ENCODE peak calls at places on chromosome 12, in nine cellular contexts. One of them, this sample, is unnamed.

GRCh38 chr12:89238593-89238992 is 113.7 kb downstream of the DUSP6 start:
- DNase-seq in HCT116: no peak
- DNase-seq in left lung: no peak
- DNase-seq in PC-9: no peak
- DNase-seq in brain microvascular endothelial cell: no peak
- DNase-seq in IMR-90: no peak
- DNase-seq in uterus: peak
- DNase-seq in DND-41: peak
- DNase-seq in CD8-positive, alpha-beta T cell: no peak
- DNase-seq in this sample: no peak

GRCh38 chr12:108856428-108857157 is 790 bp downstream of the SSH1 start:
- DNase-seq in HCT116: no peak
- DNase-seq in left lung: peak
- DNase-seq in PC-9: peak
- DNase-seq in brain microvascular endothelial cell: peak
- DNase-seq in IMR-90: peak
- DNase-seq in uterus: peak
- DNase-seq in DND-41: peak
- DNase-seq in CD8-positive, alpha-beta T cell: peak
- DNase-seq in this sample: peak

GRCh38 chr12:65510584-65511050 is 232.1 kb downstream of the MSRB3 start:
- DNase-seq in HCT116: peak
- DNase-seq in left lung: no peak
- DNase-seq in PC-9: no peak
- DNase-seq in brain microvascular endothelial cell: no peak
- DNase-seq in IMR-90: no peak
- DNase-seq in uterus: peak
- DNase-seq in DND-41: no peak
- DNase-seq in CD8-positive, alpha-beta T cell: no peak
- DNase-seq in this sample: no peak

GRCh38 chr12:76883826-76884225 is 5.0 kb upstream of the CSRP2 start:
- DNase-seq in HCT116: no peak
- DNase-seq in left lung: peak
- DNase-seq in PC-9: no peak
- DNase-seq in brain microvascular endothelial cell: peak
- DNase-seq in IMR-90: peak
- DNase-seq in uterus: peak
- DNase-seq in DND-41: no peak
- DNase-seq in CD8-positive, alpha-beta T cell: no peak
- DNase-seq in this sample: no peak

GRCh38 chr12:29234965-29235364 is 85.9 kb downstream of the FAR2 start:
- DNase-seq in HCT116: no peak
- DNase-seq in left lung: no peak
- DNase-seq in PC-9: peak
- DNase-seq in brain microvascular endothelial cell: no peak
- DNase-seq in IMR-90: peak
- DNase-seq in uterus: no peak
- DNase-seq in DND-41: no peak
- DNase-seq in CD8-positive, alpha-beta T cell: no peak
- DNase-seq in this sample: no peak

GRCh38 chr12:112408621-112409020 is 784 bp downstream of the RPL6 start:
- DNase-seq in HCT116: no peak
- DNase-seq in left lung: no peak
- DNase-seq in PC-9: no peak
- DNase-seq in brain microvascular endothelial cell: no peak
- DNase-seq in IMR-90: no peak
- DNase-seq in uterus: no peak
- DNase-seq in DND-41: no peak
- DNase-seq in CD8-positive, alpha-beta T cell: peak
- DNase-seq in this sample: peak

GRCh38 chr12:131901431-131902331 is 7.3 kb downstream of the ULK1 start:
- DNase-seq in HCT116: no peak
- DNase-seq in left lung: no peak
- DNase-seq in PC-9: no peak
- DNase-seq in brain microvascular endothelial cell: no peak
- DNase-seq in IMR-90: no peak
- DNase-seq in uterus: no peak
- DNase-seq in DND-41: no peak
- DNase-seq in CD8-positive, alpha-beta T cell: no peak
- DNase-seq in this sample: no peak

GRCh38 chr12:110745632-110746284 is 3.1 kb upstream of the PPP1CC start:
- DNase-seq in HCT116: no peak
- DNase-seq in left lung: no peak
- DNase-seq in PC-9: no peak
- DNase-seq in brain microvascular endothelial cell: peak
- DNase-seq in IMR-90: no peak
- DNase-seq in uterus: no peak
- DNase-seq in DND-41: no peak
- DNase-seq in CD8-positive, alpha-beta T cell: no peak
- DNase-seq in this sample: no peak

GRCh38 chr12:14854586-14855163 is 11.3 kb upstream of the ART4 start:
- DNase-seq in HCT116: no peak
- DNase-seq in left lung: no peak
- DNase-seq in PC-9: no peak
- DNase-seq in brain microvascular endothelial cell: no peak
- DNase-seq in IMR-90: peak
- DNase-seq in uterus: no peak
- DNase-seq in DND-41: no peak
- DNase-seq in CD8-positive, alpha-beta T cell: no peak
- DNase-seq in this sample: no peak

GRCh38 chr12:100186071-100186470 is 14.5 kb upstream of the ACTR6 start:
- DNase-seq in HCT116: no peak
- DNase-seq in left lung: no peak
- DNase-seq in PC-9: no peak
- DNase-seq in brain microvascular endothelial cell: no peak
- DNase-seq in IMR-90: no peak
- DNase-seq in uterus: no peak
- DNase-seq in DND-41: no peak
- DNase-seq in CD8-positive, alpha-beta T cell: no peak
- DNase-seq in this sample: no peak

GRCh38 chr12:100187857-100188519 is 12.6 kb upstream of the ACTR6 start:
- DNase-seq in HCT116: no peak
- DNase-seq in left lung: no peak
- DNase-seq in PC-9: no peak
- DNase-seq in brain microvascular endothelial cell: no peak
- DNase-seq in IMR-90: no peak
- DNase-seq in uterus: no peak
- DNase-seq in DND-41: no peak
- DNase-seq in CD8-positive, alpha-beta T cell: no peak
- DNase-seq in this sample: no peak

GRCh38 chr12:100187068-100187467 is 13.5 kb upstream of the ACTR6 start:
- DNase-seq in HCT116: no peak
- DNase-seq in left lung: no peak
- DNase-seq in PC-9: no peak
- DNase-seq in brain microvascular endothelial cell: no peak
- DNase-seq in IMR-90: no peak
- DNase-seq in uterus: no peak
- DNase-seq in DND-41: no peak
- DNase-seq in CD8-positive, alpha-beta T cell: no peak
- DNase-seq in this sample: no peak

GRCh38 chr12:100184549-100184948 is 16.1 kb upstream of the ACTR6 start:
- DNase-seq in HCT116: no peak
- DNase-seq in left lung: no peak
- DNase-seq in PC-9: no peak
- DNase-seq in brain microvascular endothelial cell: no peak
- DNase-seq in IMR-90: no peak
- DNase-seq in uterus: no peak
- DNase-seq in DND-41: no peak
- DNase-seq in CD8-positive, alpha-beta T cell: no peak
- DNase-seq in this sample: no peak

GRCh38 chr12:100185361-100185894 is 15.2 kb upstream of the ACTR6 start:
- DNase-seq in HCT116: no peak
- DNase-seq in left lung: no peak
- DNase-seq in PC-9: no peak
- DNase-seq in brain microvascular endothelial cell: no peak
- DNase-seq in IMR-90: no peak
- DNase-seq in uterus: no peak
- DNase-seq in DND-41: no peak
- DNase-seq in CD8-positive, alpha-beta T cell: no peak
- DNase-seq in this sample: no peak
- H3K27ac ChIP-seq in HCT116: no peak
- H3K27ac ChIP-seq in left lung: no peak
- H3K27ac ChIP-seq in PC-9: no peak
- H3K27ac ChIP-seq in brain microvascular endothelial cell: no peak
- H3K27ac ChIP-seq in IMR-90: no peak
- H3K27ac ChIP-seq in uterus: peak
- H3K27ac ChIP-seq in DND-41: no peak
- H3K27ac ChIP-seq in CD8-positive, alpha-beta T cell: no peak
- H3K27ac ChIP-seq in this sample: no peak

DNA sequence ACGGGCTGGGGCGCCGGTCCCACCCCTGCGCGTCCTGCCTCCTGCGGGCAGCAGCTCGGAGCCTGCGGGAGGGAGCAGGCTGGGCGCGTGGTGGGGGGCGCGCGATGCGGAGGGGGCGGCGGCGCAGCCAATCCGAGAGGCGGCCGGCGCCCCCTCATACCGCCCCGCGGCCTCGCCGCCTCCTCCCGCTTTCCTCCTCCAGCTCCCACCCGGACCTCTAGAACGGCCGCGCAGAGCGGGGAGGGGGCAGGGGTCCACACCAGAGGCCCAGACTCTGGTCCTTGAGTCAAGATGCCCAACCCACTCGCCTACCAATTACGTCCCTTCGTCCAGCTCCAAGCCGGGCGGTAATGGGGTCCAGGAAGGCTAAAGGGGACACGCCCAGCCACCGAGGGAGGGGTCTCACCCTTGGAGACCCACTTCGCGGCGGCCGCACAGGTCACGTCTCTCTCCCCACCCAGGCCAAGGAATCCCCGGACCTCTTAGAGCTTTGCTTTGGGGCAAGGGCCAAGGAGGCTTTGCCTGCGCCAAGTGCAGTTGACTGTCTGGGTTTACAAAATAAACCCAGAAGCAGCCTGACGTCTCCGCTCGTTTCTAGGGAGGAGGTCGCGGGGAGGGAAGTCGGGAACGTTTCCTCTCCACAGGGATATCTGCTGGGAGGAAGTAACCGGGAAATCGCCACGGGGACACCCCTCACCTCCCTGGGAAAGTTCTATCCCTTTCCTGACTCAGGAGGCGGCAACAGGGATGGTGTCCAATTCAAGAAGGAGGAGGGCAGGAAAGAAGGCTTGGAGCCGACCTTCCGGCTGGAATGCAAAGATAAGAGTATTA is at the start of gene AMIGO2:
- DNase-seq in HCT116: no peak
- DNase-seq in left lung: peak
- DNase-seq in PC-9: peak
- DNase-seq in brain microvascular endothelial cell: peak
- DNase-seq in IMR-90: peak
- DNase-seq in uterus: peak
- DNase-seq in DND-41: no peak
- DNase-seq in CD8-positive, alpha-beta T cell: peak
- DNase-seq in this sample: peak
- H3K4me3 ChIP-seq in HCT116: peak
- H3K4me3 ChIP-seq in left lung: peak
- H3K4me3 ChIP-seq in PC-9: peak
- H3K4me3 ChIP-seq in brain microvascular endothelial cell: peak
- H3K4me3 ChIP-seq in IMR-90: peak
- H3K4me3 ChIP-seq in uterus: peak
- H3K4me3 ChIP-seq in DND-41: peak
- H3K4me3 ChIP-seq in CD8-positive, alpha-beta T cell: peak
- H3K4me3 ChIP-seq in this sample: peak

GRCh38 chr12:47391566-47391965 is 311.8 kb upstream of the AMIGO2 start:
- DNase-seq in HCT116: no peak
- DNase-seq in left lung: no peak
- DNase-seq in PC-9: no peak
- DNase-seq in brain microvascular endothelial cell: no peak
- DNase-seq in IMR-90: no peak
- DNase-seq in uterus: no peak
- DNase-seq in DND-41: no peak
- DNase-seq in CD8-positive, alpha-beta T cell: peak
- DNase-seq in this sample: no peak

GRCh38 chr12:47396902-47397663 is 308.7 kb downstream of the RPAP3 start:
- DNase-seq in HCT116: no peak
- DNase-seq in left lung: no peak
- DNase-seq in PC-9: no peak
- DNase-seq in brain microvascular endothelial cell: no peak
- DNase-seq in IMR-90: no peak
- DNase-seq in uterus: no peak
- DNase-seq in DND-41: peak
- DNase-seq in CD8-positive, alpha-beta T cell: peak
- DNase-seq in this sample: peak

GRCh38 chr12:47393403-47393790 is 312.4 kb downstream of the RPAP3 start:
- DNase-seq in HCT116: no peak
- DNase-seq in left lung: no peak
- DNase-seq in PC-9: no peak
- DNase-seq in brain microvascular endothelial cell: no peak
- DNase-seq in IMR-90: peak
- DNase-seq in uterus: no peak
- DNase-seq in DND-41: no peak
- DNase-seq in CD8-positive, alpha-beta T cell: no peak
- DNase-seq in this sample: no peak

GRCh38 chr12:47397664-47398281 is 308.1 kb downstream of the RPAP3 start:
- DNase-seq in HCT116: peak
- DNase-seq in left lung: no peak
- DNase-seq in PC-9: peak
- DNase-seq in brain microvascular endothelial cell: peak
- DNase-seq in IMR-90: peak
- DNase-seq in uterus: no peak
- DNase-seq in DND-41: no peak
- DNase-seq in CD8-positive, alpha-beta T cell: peak
- DNase-seq in this sample: peak

DNA sequence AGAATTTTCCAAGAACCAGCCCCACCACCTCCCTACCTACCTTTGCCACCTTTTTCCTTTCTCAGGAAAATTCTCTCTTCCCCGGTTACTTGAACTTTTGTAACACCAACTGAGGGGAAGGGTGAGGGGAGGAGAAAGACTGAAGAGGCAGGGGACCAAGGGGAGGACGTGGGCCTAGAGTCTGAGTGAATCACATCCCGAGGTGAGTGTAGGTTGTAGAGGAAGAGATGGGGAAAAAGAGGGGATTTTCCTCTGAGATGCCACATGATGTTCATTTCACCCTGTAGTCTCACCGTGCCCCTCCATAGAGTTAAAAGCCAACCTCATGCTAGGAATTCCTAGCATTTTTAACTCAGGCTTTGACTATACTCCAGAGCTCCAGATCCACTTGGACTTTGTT is 311.8 kb downstream of the RPAP3 start:
- DNase-seq in HCT116: no peak
- DNase-seq in left lung: no peak
- DNase-seq in PC-9: no peak
- DNase-seq in brain microvascular endothelial cell: no peak
- DNase-seq in IMR-90: no peak
- DNase-seq in uterus: no peak
- DNase-seq in DND-41: no peak
- DNase-seq in CD8-positive, alpha-beta T cell: no peak
- DNase-seq in this sample: no peak
- H3K27ac ChIP-seq in HCT116: no peak
- H3K27ac ChIP-seq in left lung: no peak
- H3K27ac ChIP-seq in PC-9: no peak
- H3K27ac ChIP-seq in brain microvascular endothelial cell: no peak
- H3K27ac ChIP-seq in IMR-90: no peak
- H3K27ac ChIP-seq in uterus: no peak
- H3K27ac ChIP-seq in DND-41: no peak
- H3K27ac ChIP-seq in CD8-positive, alpha-beta T cell: peak
- H3K27ac ChIP-seq in this sample: peak

GRCh38 chr12:91380651-91381050 is 198.0 kb upstream of the DCN start:
- DNase-seq in HCT116: no peak
- DNase-seq in left lung: no peak
- DNase-seq in PC-9: no peak
- DNase-seq in brain microvascular endothelial cell: no peak
- DNase-seq in IMR-90: no peak
- DNase-seq in uterus: no peak
- DNase-seq in DND-41: no peak
- DNase-seq in CD8-positive, alpha-beta T cell: no peak
- DNase-seq in this sample: no peak
- H3K4me3 ChIP-seq in HCT116: no peak
- H3K4me3 ChIP-seq in left lung: no peak
- H3K4me3 ChIP-seq in PC-9: no peak
- H3K4me3 ChIP-seq in brain microvascular endothelial cell: no peak
- H3K4me3 ChIP-seq in IMR-90: no peak
- H3K4me3 ChIP-seq in uterus: no peak
- H3K4me3 ChIP-seq in DND-41: no peak
- H3K4me3 ChIP-seq in CD8-positive, alpha-beta T cell: no peak
- H3K4me3 ChIP-seq in this sample: no peak

This sample was measured in CD4-positive, CD25-positive, alpha-beta regulatory T cell.